ENCODE peak calls at places on chromosomes 1 and 21, in five cellular contexts. Q is NCI-H1694, E is LHCN-M2, I is cardiac muscle cell, R is EL. W is an unnamed sample.

GRCh38 chr1:101526813-101527212 is 290.0 kb downstream of the S1PR1 start:
- DNase-seq in Q (no peak), E (no peak), I (peak; percentile 23), R (no peak), W (no peak)

GRCh38 chr21:26717146-26717739 is 128.0 kb downstream of the ADAMTS1 start:
- DNase-seq in Q (peak; percentile 77), E (peak; percentile 29), I (peak; percentile 20), R (peak; percentile 20), W (peak; percentile 54)

GRCh38 chr21:31624181-31624580 is 35.3 kb upstream of the SOD1 start:
- DNase-seq in Q (no peak), E (no peak), I (no peak), R (no peak), W (no peak)

GRCh38 chr1:203663294-203663693 is 36.7 kb downstream of the ATP2B4 start:
- DNase-seq in Q (no peak), E (peak; percentile 99), I (no peak), R (peak; percentile 97), W (peak; percentile 88)

GRCh38 chr1:228210684-228211083 is 2.8 kb downstream of the OBSCN start:
- DNase-seq in Q (no peak), E (no peak), I (no peak), R (no peak), W (no peak)

GRCh38 chr1:199403421-199404116 is 623.9 kb upstream of the NR5A2 start:
- DNase-seq in Q (no peak), E (peak; percentile 73), I (no peak), R (peak; percentile 81), W (peak; percentile 76)

GRCh38 chr1:31588751-31589515 is 12.6 kb downstream of the TINAGL1 start:
- DNase-seq in Q (no peak), E (no peak), I (no peak), R (no peak), W (no peak)

GRCh38 chr1:109891930-109892329 is 18.7 kb upstream of the CSF1 start:
- DNase-seq in Q (peak; percentile 23), E (no peak), I (no peak), R (no peak), W (peak; percentile 93)

GRCh38 chr1:6653651-6654290 is 29.1 kb downstream of the THAP3 start:
- DNase-seq in Q (no peak), E (no peak), I (no peak), R (no peak), W (no peak)

GRCh38 chr1:222370911-222371717 is 176.8 kb downstream of the HHIPL2 start:
- DNase-seq in Q (no peak), E (peak; percentile 99), I (no peak), R (peak; percentile 98), W (peak; percentile 92)

GRCh38 chr1:22471078-22471477 is 19.4 kb downstream of the ZBTB40 start:
- DNase-seq in Q (no peak), E (no peak), I (peak; percentile 72), R (peak; percentile 34), W (peak; percentile 28)

GRCh38 chr1:226210571-226211176 is 12.8 kb upstream of the MIXL1 start:
- DNase-seq in Q (no peak), E (no peak), I (no peak), R (no peak), W (no peak)